ENCODE peak calls at places on chromosomes 4 and X, in four cellular contexts. Z is HepG2, K is GM12878, Y is H1. P is an unnamed sample.

GRCh38 chr4:112509243-112510190 is 6.5 kb downstream of the NEUROG2 start:
- DNase-seq in Z (no peak), K (no peak), Y (no peak), P (peak; percentile 49)

GRCh38 chr4:48748949-48749596 is 31.0 kb downstream of the FRYL start:
- DNase-seq in Z (no peak), K (no peak), Y (no peak), P (no peak)

GRCh38 chr4:71130827-71131603 is 137.6 kb downstream of the DCK start:
- DNase-seq in Z (no peak), K (no peak), Y (no peak), P (no peak)

GRCh38 chr4:182760644-182761043 is 156.5 kb downstream of the DCTD start:
- DNase-seq in Z (no peak), K (no peak), Y (no peak), P (no peak)

GRCh38 chr4:75340561-75340960 is 173.6 kb downstream of the RCHY1 start:
- DNase-seq in Z (no peak), K (no peak), Y (no peak), P (no peak)

GRCh38 chrX:15055146-15055930 is 182.1 kb downstream of the MOSPD2 start:
- DNase-seq in Z (no peak), K (no peak), Y (no peak), P (no peak)

GRCh38 chr4:63620271-63620670 is 789.0 kb downstream of the TECRL start:
- DNase-seq in Z (no peak), K (no peak), Y (no peak), P (peak; percentile 50)

GRCh38 chr4:158314756-158315487 is 104.6 kb downstream of the TMEM144 start:
- DNase-seq in Z (no peak), K (no peak), Y (no peak), P (no peak)

GRCh38 chr4:149498246-149498645 is 317.4 kb downstream of the IQCM start:
- DNase-seq in Z (no peak), K (no peak), Y (no peak), P (no peak)

GRCh38 chrX:8455600-8455999 is 9.0 kb upstream of the VCX3B start:
- DNase-seq in Z (no peak), K (no peak), Y (no peak), P (no peak)

GRCh38 chr4:48967101-48967500 is 19.0 kb upstream of the CWH43 start:
- DNase-seq in Z (no peak), K (no peak), Y (no peak), P (no peak)

GRCh38 chr4:71189471-71189870 is 149.3 kb upstream of the SLC4A4 start:
- DNase-seq in Z (no peak), K (no peak), Y (no peak), P (no peak)

GRCh38 chr4:88659890-88660208 is 37.8 kb downstream of the NAP1L5 start:
- DNase-seq in Z (peak; percentile 25), K (no peak), Y (no peak), P (no peak)

GRCh38 chr4:145779319-145779801 is 99.4 kb downstream of the C4orf51 start:
- DNase-seq in Z (no peak), K (no peak), Y (peak; percentile 10), P (no peak)

GRCh38 chr4:5712517-5712916 is 1.5 kb downstream of the EVC start:
- DNase-seq in Z (no peak), K (peak; percentile 74), Y (no peak), P (no peak)

GRCh38 chr4:108744307-108744706 is 18.5 kb downstream of the ETNPPL start:
- DNase-seq in Z (peak; percentile 41), K (no peak), Y (no peak), P (no peak)

GRCh38 chr4:108742451-108742850 is 20.4 kb downstream of the ETNPPL start:
- DNase-seq in Z (no peak), K (no peak), Y (no peak), P (no peak)

GRCh38 chr4:108743021-108743420 is 19.8 kb downstream of the ETNPPL start:
- DNase-seq in Z (no peak), K (no peak), Y (no peak), P (no peak)

DNA sequence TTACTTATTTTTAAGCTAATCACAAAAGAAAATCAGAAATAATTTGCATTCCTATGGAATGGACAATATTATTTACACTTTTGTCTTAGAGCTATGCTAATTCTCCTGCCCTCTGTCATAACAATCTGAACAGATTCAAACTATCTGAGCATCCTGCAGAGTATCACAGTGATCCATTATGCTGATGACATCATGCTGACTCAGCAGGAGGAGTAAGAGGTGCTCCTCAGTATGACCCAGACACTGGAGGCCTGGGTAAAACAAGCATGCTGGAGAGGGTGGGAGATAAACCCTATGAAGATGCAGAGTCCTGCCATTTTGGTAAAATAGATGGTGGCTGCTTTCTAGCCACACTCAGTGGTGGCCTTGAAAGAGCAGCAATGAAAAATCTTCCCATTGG is 24.5 kb downstream of the ETNPPL start:
- DNase-seq in Z (no peak), K (no peak), Y (no peak), P (no peak)
- TF ChIP-seq SIN3A in Z (no peak), K (no peak), Y (no peak), P (no peak)

GRCh38 chrX:9804444-9804843 is 18.2 kb downstream of the SHROOM2 start:
- DNase-seq in Z (no peak), K (no peak), Y (no peak), P (no peak)

GRCh38 chrX:9807355-9808182 is 21.3 kb downstream of the SHROOM2 start:
- DNase-seq in Z (no peak), K (no peak), Y (no peak), P (no peak)

DNA sequence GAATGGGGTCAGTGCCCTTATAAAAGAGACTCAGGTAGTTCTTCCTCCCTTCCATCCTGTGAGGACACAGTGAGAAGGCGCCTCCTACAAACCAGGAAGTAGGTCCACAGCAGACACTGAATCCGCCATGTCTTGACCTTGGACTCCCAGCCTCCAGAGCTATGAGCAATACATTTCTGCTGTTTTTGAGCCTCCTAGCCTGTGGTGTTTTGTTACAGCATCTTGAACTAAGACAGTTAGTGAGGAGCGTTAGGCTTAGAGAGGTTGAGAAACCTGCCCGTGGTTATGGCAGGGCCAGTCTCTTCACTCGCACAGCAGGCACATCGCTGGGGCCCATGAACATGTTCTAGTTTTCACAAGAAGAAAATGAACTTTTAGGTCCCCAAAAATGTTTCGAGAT is 19.7 kb downstream of the SHROOM2 start:
- DNase-seq in Z (no peak), K (no peak), Y (no peak), P (no peak)
- TF ChIP-seq TCF12 in Z (no peak), K (no peak), Y (no peak), P (no peak)

GRCh38 chrX:40076750-40077149 is 21.0 kb downstream of the BCOR start:
- DNase-seq in Z (no peak), K (no peak), Y (no peak), P (no peak)

GRCh38 chrX:40074959-40075332 is 22.8 kb downstream of the BCOR start:
- DNase-seq in Z (no peak), K (no peak), Y (no peak), P (no peak)

GRCh38 chrX:40078489-40079288 is 19.1 kb downstream of the BCOR start:
- DNase-seq in Z (no peak), K (no peak), Y (no peak), P (no peak)

GRCh38 chrX:40077906-40078305 is 19.9 kb downstream of the BCOR start:
- DNase-seq in Z (no peak), K (no peak), Y (no peak), P (no peak)

GRCh38 chrX:40077176-40077575 is 20.6 kb downstream of the BCOR start:
- DNase-seq in Z (no peak), K (no peak), Y (no peak), P (no peak)
- H3K79me2 ChIP-seq in Z (peaks cover 29% of the 10 kb centered on the region), K (no peaks in the 10 kb centered on the region), Y (peaks cover 88% of the 10 kb centered on the region), P (peaks cover 33% of the 10 kb centered on the region)

GRCh38 chrX:13360146-13360545 is 40.3 kb upstream of the ATXN3L start:
- DNase-seq in Z (no peak), K (no peak), Y (no peak), P (no peak)

DNA sequence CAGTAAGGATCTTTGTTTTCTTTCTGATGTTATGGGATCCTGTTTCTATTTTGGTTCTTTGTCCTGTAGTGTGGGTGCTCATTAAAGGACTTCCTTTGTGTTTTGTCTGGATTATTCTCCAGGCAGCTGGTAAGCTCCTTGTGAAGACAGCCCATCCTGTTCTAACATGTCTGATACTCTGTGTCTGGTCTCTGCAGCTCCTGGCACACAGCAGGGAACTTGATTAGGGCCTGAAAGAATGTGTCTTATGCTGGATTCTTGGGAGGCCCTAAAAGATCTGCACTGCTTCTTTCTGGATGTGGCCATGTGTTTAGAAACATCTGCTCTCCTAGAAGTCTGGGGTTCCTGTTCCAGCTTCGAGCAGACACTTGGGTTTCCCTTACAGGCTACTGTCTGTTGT is 38.1 kb upstream of the ATXN3L start:
- DNase-seq in Z (no peak), K (no peak), Y (no peak), P (no peak)
- TF ChIP-seq SIN3A in Z (no peak), K (no peak), Y (no peak), P (no peak)

GRCh38 chrX:48472851-48473717 is 2.9 kb upstream of the FTSJ1 start:
- DNase-seq in Z (no peak), K (no peak), Y (no peak), P (no peak)
- TF ChIP-seq TCF12 in Z (no peak), K (no peak), Y (no peak), P (no peak)

DNA sequence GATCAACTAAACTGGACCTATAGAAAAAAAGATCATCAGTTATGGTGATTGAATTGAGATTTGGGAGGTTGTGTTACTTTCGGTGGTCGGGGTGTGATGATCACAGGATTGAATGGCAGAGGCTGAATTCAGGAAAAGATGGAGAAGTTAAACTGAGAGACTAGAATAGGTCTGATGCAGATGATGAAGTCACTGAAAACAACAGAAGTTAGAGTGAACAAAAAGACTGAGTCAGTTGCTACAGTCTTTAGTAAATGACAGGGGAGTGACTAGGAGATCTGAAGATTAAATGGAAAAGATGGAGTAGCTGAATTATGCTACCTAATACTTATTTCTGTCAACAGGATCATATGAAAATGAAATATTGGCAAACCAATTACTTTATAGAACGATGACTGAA is 163.2 kb downstream of the RPA4 start:
- DNase-seq in Z (no peak), K (no peak), Y (no peak), P (no peak)
- H3K79me2 ChIP-seq in Z (no peaks in the 10 kb centered on the region), K (no peaks in the 10 kb centered on the region), Y (no peaks in the 10 kb centered on the region), P (no peaks in the 10 kb centered on the region)